ENCODE peak calls at places on chromosomes 3 and 15, in ten cellular contexts. W is stomach, S is sigmoid colon, C is esophagus muscularis mucosa, P is ovary, O is adrenal gland, J is IMR-90, Z is heart left ventricle, E is Peyer's patch, D is prostate gland. X is an unnamed sample. For H3K27me3, the result is how much of the 10 kb centered on the place peaks cover.

GRCh38 chr3:62843508-62843907 is 31.7 kb downstream of the CADPS start:
- DNase-seq in W (no peak), S (no peak), C (no peak), P (no peak), O (no peak), J (no peak), Z (no peak), E (no peak), D (no peak), X (no peak)

GRCh38 chr3:151391715-151392114 is 7.2 kb upstream of the P2RY12 start:
- DNase-seq in W (no peak), S (no peak), C (no peak), P (no peak), O (no peak), J (no peak), Z (no peak), E (no peak), D (no peak), X (no peak)

GRCh38 chr3:1275495-1275894 is 182.7 kb downstream of the CNTN6 start:
- DNase-seq in W (no peak), S (no peak), C (no peak), P (no peak), O (no peak), J (no peak), Z (no peak), E (no peak), D (no peak), X (no peak)

GRCh38 chr3:133393204-133393603 is 6.7 kb upstream of the BFSP2 start:
- DNase-seq in W (no peak), S (no peak), C (no peak), P (no peak), O (no peak), J (no peak), Z (no peak), E (no peak), D (no peak), X (no peak)

GRCh38 chr3:77039606-77040553 is at the start of gene ROBO2:
- DNase-seq in W (no peak), S (peak), C (no peak), P (peak), O (peak), J (peak), Z (no peak), E (no peak), D (no peak), X (peak)

GRCh38 chr3:125916376-125916978 is 52.5 kb upstream of the ROPN1B start:
- DNase-seq in W (peak), S (no peak), C (peak), P (peak), O (peak), J (peak), Z (no peak), E (peak), D (peak), X (peak)

GRCh38 chr3:194832346-194833104 is 146.8 kb downstream of the FAM43A start:
- DNase-seq in W (no peak), S (no peak), C (no peak), P (no peak), O (no peak), J (no peak), Z (no peak), E (no peak), D (no peak), X (no peak)

GRCh38 chr15:79003301-79003700 is 58.5 kb upstream of the CTSH start:
- DNase-seq in W (no peak), S (no peak), C (no peak), P (no peak), O (no peak), J (peak), Z (no peak), E (no peak), D (no peak), X (no peak)

GRCh38 chr15:35089556-35089955 is 4.5 kb upstream of the NANOGP8 start:
- DNase-seq in W (no peak), S (no peak), C (no peak), P (no peak), O (no peak), J (peak), Z (no peak), E (no peak), D (no peak), X (no peak)

GRCh38 chr3:46925585-46925934 is 48.0 kb downstream of the PTH1R start:
- DNase-seq in W (no peak), S (peak), C (no peak), P (no peak), O (peak), J (no peak), Z (peak), E (no peak), D (no peak), X (no peak)

GRCh38 chr3:159854500-159855124 is 134.0 kb upstream of the IL12A start:
- DNase-seq in W (no peak), S (no peak), C (no peak), P (no peak), O (no peak), J (peak), Z (no peak), E (no peak), D (no peak), X (no peak)

GRCh38 chr15:62278534-62278933 is 113.4 kb upstream of the C2CD4B start:
- DNase-seq in W (no peak), S (no peak), C (peak), P (no peak), O (no peak), J (no peak), Z (no peak), E (no peak), D (no peak), X (no peak)

GRCh38 chr3:14235003-14235876 is 56.6 kb downstream of the LSM3 start:
- DNase-seq in W (peak), S (no peak), C (no peak), P (no peak), O (no peak), J (no peak), Z (no peak), E (no peak), D (no peak), X (no peak)

GRCh38 chr3:123719785-123720531 is 135.1 kb upstream of the HACD2 start:
- DNase-seq in W (no peak), S (peak), C (no peak), P (peak), O (no peak), J (no peak), Z (peak), E (no peak), D (peak), X (no peak)

GRCh38 chr15:34616613-34617012 is 33.2 kb upstream of the GOLGA8B start:
- DNase-seq in W (no peak), S (no peak), C (no peak), P (no peak), O (no peak), J (peak), Z (no peak), E (no peak), D (no peak), X (no peak)

GRCh38 chr15:66038387-66039116 is 169.3 kb downstream of the RAB11A start:
- DNase-seq in W (no peak), S (no peak), C (no peak), P (no peak), O (no peak), J (no peak), Z (no peak), E (no peak), D (no peak), X (no peak)

GRCh38 chr15:70264014-70264492 is 166.3 kb upstream of the TLE3 start:
- DNase-seq in W (no peak), S (peak), C (no peak), P (no peak), O (no peak), J (no peak), Z (peak), E (peak), D (no peak), X (no peak)

GRCh38 chr15:31398677-31399260 is 72.1 kb downstream of the KLF13 start:
- DNase-seq in W (no peak), S (peak), C (no peak), P (no peak), O (no peak), J (no peak), Z (no peak), E (no peak), D (no peak), X (no peak)

GRCh38 chr3:192918275-192918588 is 576 bp upstream of the MB21D2 start:
- DNase-seq in W (no peak), S (no peak), C (no peak), P (no peak), O (no peak), J (no peak), Z (no peak), E (no peak), D (no peak), X (no peak)
- TF ChIP-seq CTCF in W (no peak), S (no peak), C (no peak), P (no peak), O (peak), J (no peak), Z (no peak), E (no peak), D (no peak), X (no peak)

DNA sequence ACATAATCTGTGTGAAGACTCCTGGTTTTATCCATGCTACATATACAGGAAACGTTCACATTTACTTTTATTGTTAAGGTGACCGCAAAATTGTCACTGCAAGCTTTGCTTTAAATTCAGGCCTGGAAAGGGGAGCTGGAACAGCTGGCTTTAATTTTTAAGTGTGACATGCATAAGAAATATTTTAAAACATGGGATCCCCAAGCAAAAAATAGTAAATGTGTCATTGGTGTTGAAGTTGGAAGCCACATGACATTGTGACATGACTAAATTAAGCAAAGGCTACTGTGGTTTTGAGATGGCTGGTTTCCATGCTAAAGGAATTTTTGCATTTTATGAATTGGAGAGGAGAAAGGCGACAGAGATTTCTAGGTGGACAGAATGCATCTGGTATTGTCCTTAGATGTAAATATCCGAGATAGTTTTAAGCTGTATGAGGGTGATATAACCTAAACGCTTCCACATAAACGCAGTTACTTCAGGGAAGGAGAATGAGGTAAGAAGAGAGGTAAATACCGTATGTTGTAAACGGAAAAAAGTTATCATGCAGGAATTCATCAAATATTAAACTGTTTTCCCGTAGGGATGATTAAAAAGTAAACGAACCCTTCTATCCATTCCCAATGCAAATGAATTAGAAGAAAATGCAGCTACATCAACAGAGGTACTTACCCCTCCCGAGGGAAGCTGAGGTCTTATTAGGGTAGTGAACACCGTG is 927 bp upstream of the FYTTD1 start:
- DNase-seq in W (no peak), S (no peak), C (no peak), P (no peak), O (no peak), J (peak), Z (no peak), E (no peak), D (no peak), X (no peak)
- TF ChIP-seq POLR2A in W (no peak), S (no peak), C (no peak), P (no peak), O (no peak), J (no peak), Z (no peak), E (no peak), D (no peak), X (no peak)

GRCh38 chr15:74540761-74541493 is at the start of gene ARID3B:
- DNase-seq in W (peak), S (peak), C (peak), P (peak), O (peak), J (peak), Z (peak), E (peak), D (peak), X (peak)
- H3K27me3 ChIP-seq in W (under half), S (under half), C (under half), P (under half), O (under half), J (under half), Z (under half), E (under half), D (under half), X (under half)

GRCh38 chr3:48765376-48765775 is 48.4 kb upstream of the IP6K2 start:
- DNase-seq in W (peak), S (no peak), C (no peak), P (no peak), O (no peak), J (no peak), Z (no peak), E (no peak), D (peak), X (no peak)
- TF ChIP-seq CTCF in W (no peak), S (no peak), C (no peak), P (no peak), O (peak), J (peak), Z (peak), E (no peak), D (peak), X (no peak)

DNA sequence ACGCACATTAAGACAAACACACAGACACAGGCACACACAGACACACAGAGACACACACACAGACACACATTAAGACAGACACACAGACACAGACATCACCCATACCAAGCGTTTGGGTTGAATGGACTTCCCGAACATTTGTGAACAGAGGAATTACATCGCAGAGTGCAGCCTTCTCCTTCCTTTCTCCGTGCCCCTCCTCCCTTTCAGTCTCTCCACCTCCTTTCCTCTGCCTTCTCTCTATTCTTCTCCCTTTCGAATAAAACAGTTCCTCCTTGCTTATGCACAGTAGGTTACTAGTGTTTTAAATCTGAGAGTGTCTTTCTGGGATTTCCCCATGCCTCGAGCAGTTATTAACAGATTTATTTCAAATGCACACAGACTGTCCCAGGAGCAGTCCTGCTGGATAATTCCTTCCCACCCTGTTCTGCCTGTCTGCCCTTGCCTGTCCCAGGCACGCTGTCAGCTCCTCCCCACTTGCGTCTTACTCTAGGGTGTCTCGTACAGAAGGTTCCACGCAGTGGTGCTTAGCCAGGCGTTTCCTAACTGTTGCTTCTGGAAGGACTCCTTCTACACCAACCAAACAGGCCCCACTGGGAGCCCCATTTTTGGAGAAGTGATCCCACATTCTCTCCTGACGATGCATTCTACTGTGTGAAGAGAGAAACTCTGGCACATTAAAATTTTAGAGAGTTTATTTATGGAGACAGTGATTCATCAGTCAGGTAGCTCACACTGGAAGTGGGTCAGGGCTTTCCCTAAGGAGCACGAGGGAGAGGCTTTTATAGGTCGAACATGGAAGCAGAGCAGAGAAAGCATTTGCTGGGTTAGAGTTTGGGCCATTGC is 163.8 kb downstream of the SV2B start:
- DNase-seq in W (no peak), S (peak), C (peak), P (no peak), O (peak), J (peak), Z (peak), E (no peak), D (peak), X (no peak)
- TF ChIP-seq POLR2A in W (no peak), S (peak), C (no peak), P (no peak), O (peak), J (no peak), Z (peak), E (no peak), D (no peak), X (no peak)

GRCh38 chr15:67828379-67828968 is 3.2 kb downstream of the SKOR1 start:
- DNase-seq in W (no peak), S (no peak), C (no peak), P (no peak), O (no peak), J (no peak), Z (no peak), E (no peak), D (no peak), X (no peak)

GRCh38 chr15:67827561-67828378 is 2.5 kb downstream of the SKOR1 start:
- DNase-seq in W (no peak), S (no peak), C (no peak), P (no peak), O (no peak), J (no peak), Z (no peak), E (no peak), D (no peak), X (no peak)

GRCh38 chr15:67825880-67826716 is 789 bp downstream of the SKOR1 start:
- DNase-seq in W (no peak), S (no peak), C (no peak), P (no peak), O (no peak), J (no peak), Z (no peak), E (no peak), D (no peak), X (no peak)

GRCh38 chr15:67824900-67825879 is at the start of gene SKOR1:
- DNase-seq in W (no peak), S (peak), C (no peak), P (no peak), O (no peak), J (peak), Z (no peak), E (no peak), D (no peak), X (no peak)

DNA sequence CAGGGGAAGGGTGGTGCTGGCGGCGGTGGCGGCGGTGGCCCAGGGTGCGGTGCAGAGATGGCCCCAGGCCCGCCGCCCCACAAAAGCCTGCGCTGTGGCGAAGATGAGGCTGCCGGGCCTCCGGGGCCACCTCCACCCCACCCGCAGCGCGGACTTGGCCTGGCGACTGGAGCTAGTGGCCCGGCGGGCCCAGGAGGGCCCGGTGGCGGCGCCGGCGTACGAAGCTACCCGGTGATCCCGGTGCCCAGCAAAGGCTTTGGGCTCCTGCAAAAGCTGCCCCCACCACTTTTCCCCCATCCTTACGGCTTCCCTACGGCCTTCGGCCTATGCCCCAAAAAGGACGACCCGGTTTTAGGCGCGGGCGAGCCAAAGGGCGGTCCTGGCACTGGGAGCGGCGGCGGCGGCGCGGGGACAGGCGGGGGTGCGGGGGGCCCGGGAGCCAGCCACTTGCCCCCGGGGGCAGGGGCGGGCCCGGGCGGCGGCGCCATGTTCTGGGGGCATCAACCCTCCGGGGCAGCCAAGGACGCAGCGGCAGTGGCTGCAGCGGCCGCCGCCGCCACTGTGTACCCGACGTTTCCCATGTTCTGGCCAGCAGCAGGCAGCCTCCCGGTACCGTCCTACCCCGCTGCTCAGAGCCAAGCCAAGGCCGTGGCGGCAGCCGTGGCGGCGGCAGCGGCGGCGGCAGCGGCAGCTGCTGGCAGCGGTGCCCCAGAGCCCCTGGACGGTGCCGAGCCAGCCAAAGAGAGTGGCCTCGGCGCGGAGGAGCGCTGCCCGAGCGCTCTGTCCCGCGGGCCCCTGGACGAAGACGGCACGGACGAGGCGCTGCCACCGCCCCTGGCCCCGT is 1.6 kb downstream of the SKOR1 start:
- DNase-seq in W (no peak), S (no peak), C (no peak), P (no peak), O (no peak), J (no peak), Z (no peak), E (no peak), D (no peak), X (peak)
- H3K27me3 ChIP-seq in W (half or more), S (half or more), C (half or more), P (under half), O (half or more), J (half or more), Z (half or more), E (under half), D (half or more), X (half or more)

DNA sequence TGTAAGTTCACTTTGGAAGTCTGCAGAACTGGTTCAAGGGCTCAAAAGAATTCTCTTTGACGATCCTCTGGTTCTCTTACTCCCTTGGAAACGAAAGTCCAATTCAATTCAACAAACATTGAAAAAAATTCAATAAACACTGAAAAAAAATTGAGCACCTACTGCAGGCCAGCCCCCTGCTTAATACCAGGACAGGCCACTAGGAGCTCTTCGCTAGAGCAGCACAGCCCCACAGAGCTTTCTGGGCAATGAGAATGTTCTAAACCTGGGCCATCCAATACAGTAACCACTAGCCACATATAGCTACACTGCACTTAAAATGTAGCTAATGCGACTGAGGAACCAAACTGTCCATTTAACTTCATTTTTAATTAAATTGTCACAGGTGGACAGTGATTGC is 50.4 kb upstream of the DCLK3 start:
- DNase-seq in W (no peak), S (no peak), C (no peak), P (no peak), O (no peak), J (no peak), Z (no peak), E (no peak), D (no peak), X (no peak)
- TF ChIP-seq CTCF in W (no peak), S (no peak), C (no peak), P (no peak), O (no peak), J (peak), Z (no peak), E (no peak), D (no peak), X (no peak)